ENCODE peak calls at places on chromosomes 1 and 21, in five cellular contexts. P, U, R, E and T are unnamed samples.

GRCh38 chr1:205812271-205812877 is 624 bp downstream of the SLC41A1 start:
- DNase-seq in P (peak; percentile 66), U (no peak), R (peak; percentile 44), E (peak; percentile 52), T (no peak)

GRCh38 chr1:8122477-8123407 is 96.6 kb upstream of the ERRFI1 start:
- DNase-seq in P (no peak), U (no peak), R (peak; percentile 56), E (no peak), T (no peak)

GRCh38 chr1:203675596-203676347 is 49.1 kb downstream of the ATP2B4 start:
- DNase-seq in P (no peak), U (no peak), R (no peak), E (no peak), T (no peak)

GRCh38 chr1:218698181-218698580 is 353.0 kb downstream of the TGFB2 start:
- DNase-seq in P (no peak), U (no peak), R (no peak), E (no peak), T (no peak)

GRCh38 chr1:41342774-41343355 is 18.4 kb upstream of the FOXO6 start:
- DNase-seq in P (no peak), U (no peak), R (no peak), E (no peak), T (no peak)

GRCh38 chr1:244989813-244990212 is 125.5 kb upstream of the HNRNPU start:
- DNase-seq in P (no peak), U (no peak), R (no peak), E (no peak), T (no peak)

GRCh38 chr1:223504741-223505140 is 111.5 kb downstream of the CCDC185 start:
- DNase-seq in P (no peak), U (no peak), R (peak; percentile 22), E (no peak), T (no peak)

GRCh38 chr1:73516458-73516857 is 681.5 kb downstream of the LRRIQ3 start:
- DNase-seq in P (no peak), U (no peak), R (no peak), E (no peak), T (no peak)

DNA sequence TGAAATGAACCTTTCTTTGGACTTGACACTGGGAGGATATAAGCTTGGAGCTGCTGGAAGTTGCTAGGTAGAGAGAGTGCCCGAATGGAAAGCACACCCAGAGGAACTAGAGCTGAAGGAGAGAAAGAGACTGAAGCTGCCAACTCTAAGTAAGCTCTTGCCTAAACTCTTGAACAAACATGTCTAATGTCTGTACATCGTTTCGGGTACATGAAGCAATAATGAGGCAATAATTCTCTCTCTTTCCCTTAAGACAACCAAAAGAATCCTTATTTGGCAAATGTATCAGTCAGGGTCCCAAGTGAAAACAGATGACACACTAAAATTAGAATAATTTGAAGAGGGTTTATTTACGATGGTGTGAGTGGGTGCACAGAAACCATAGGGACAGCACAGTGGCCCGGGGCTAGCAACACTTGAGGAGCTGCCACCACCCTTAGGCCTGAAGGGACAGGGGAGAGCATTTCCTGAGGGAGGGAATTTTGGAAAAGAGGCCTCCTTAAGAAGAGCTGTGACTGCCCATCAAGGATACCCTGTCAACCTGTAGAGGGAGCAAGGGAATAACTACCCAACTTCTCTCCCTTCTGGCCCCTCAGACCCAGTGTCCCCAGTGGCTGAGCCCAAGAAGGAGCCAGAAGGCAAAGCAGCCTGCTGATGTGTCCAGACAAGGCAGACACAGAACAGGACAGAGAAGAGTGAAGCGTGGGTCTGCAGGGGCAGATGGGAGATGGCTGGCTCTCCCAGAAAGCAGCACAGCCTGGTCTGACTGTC is 36.1 kb upstream of the KHDRBS1 start:
- DNase-seq in P (peak; percentile 61), U (no peak), R (no peak), E (no peak), T (no peak)
- TF ChIP-seq CTCF in P (peak; percentile 49), U (peak; percentile 44), R (no peak), E (no peak), T (no peak)

DNA sequence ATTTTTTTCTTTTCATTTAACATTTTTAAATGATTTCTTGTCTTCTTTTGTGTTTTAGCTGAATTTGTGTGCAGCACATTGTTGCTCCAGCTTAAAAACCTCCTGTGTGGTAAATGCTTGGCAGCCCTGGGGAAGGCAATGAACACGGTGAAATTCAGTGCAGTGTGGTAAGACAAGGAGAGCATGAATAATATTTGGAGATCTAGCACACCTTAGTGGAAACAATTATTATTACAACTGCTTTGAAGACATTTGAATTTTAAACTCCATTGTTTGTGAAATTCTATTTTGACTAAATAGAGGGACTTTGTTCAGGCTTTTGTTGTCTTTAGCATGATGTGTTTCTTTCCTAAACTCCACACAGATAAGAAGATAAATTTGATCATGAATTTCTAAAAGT is 242.6 kb upstream of the CXADR start:
- DNase-seq in P (peak; percentile 62), U (peak; percentile 24), R (peak; percentile 66), E (no peak), T (no peak)
- TF ChIP-seq CTCF in P (peak; percentile 42), U (peak; percentile 75), R (peak; percentile 59), E (no peak), T (no peak)

GRCh38 chr1:91440845-91441244 is 36.2 kb upstream of the HFM1 start:
- DNase-seq in P (no peak), U (no peak), R (no peak), E (no peak), T (no peak)
- TF ChIP-seq CTCF in P (peak; percentile 34), U (no peak), R (no peak), E (no peak), T (no peak)

DNA sequence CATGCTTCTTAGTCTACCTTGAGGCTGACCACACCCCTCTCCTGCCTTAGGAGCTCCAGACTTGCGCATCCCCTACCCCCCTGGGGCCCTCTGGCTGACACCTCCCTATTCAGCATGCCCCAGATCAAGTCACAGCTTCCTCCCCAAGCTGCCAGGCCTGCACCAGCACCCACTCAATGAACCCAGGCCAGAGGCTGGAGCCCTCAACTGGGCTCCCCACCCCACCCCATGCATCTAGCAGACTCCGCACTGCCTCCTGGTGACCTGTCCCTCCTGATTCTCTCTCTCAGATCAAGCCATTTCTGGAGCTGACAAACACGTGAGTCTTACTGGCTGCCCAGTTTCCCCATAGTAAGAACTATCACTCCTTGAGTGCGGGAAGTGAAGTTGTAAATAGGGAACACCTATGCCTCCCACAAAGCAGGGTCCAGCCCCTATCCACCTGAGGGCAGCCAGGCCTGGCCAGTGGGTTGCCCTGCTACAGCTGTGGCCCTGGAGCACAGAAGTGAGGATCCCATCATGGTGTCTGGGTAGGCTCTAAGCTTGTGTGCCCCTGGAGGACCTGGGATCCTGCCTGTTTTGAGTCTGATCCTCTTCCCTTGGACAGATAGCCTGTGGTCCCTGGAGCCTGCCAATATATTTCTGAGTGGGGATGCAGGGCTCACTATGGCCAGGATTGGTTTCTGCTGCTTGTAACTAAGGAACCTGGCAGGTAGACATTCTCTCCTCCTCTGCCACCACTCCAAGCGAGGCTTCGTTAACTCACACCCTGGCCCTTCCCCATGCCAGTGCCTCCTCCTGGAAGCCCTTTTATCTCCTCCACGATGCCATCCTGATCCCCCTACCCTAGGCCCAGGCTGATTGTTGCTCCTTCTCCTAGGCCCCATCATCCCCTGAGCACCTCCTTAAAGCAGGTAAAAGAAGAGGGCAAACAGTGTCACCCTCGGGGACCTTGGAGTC is 118.2 kb downstream of the DMRTB1 start:
- DNase-seq in P (no peak), U (no peak), R (peak; percentile 6), E (no peak), T (no peak)
- TF ChIP-seq CTCF in P (no peak), U (no peak), R (no peak), E (no peak), T (no peak)

DNA sequence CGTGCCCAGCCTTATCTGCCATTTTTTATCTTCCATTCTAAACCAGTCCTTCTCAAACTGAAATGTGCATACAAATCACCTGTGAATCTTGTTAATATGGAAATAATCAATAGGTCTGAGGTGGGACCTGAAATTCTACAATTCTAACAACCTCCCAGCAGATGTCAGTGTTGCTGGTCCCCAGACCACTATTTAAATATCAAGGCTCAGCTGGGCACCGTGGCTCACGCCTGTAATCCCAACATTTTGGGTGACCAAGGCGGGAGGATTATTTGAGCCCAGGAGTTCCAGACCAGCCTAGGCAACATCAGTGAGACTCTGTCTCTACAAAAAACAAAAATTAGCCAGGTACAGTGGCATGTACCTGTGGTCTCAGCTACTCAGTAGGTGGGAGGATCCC is 4.1 kb downstream of the UQCRHL start:
- DNase-seq in P (peak; percentile 61), U (no peak), R (no peak), E (peak; percentile 40), T (no peak)
- TF ChIP-seq CTCF in P (peak; percentile 32), U (peak; percentile 36), R (no peak), E (no peak), T (no peak)

DNA sequence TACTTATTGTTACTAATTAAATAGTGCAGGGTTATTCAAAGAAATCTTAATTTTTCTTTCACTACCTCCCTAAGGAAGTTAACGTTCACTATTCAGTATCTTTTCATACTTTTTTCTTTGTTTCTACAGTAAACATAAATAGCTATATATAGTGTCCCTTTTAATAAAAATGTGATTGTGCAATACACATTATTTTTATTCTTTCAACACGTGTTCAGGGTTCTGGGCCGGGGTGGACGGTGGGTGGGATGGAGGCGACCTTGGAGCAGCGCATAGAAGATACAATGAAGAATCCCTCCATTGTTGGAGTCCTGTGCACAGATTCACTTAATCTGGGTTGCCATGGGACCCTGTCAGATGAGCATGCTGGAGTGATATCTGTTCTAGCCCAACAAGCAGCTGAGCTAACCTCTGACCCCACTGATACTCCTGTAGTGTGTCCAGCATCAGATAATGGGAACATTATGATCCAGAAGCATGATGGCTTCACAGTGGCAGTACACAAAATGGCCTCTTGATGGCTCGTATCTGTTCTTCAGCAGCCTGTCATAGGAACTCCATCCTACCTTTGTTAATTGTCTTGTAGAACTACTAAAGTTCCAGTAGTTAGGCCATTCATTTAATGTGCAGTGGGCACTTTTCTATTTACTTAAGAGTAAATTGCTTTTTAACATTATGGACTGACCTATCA is 155.9 kb upstream of the L1TD1 start:
- DNase-seq in P (no peak), U (no peak), R (no peak), E (no peak), T (no peak)
- TF ChIP-seq CTCF in P (no peak), U (no peak), R (no peak), E (no peak), T (no peak)